ENCODE peak calls at places on chromosomes 4 and X, in five cellular contexts. C, L, K, D and X are unnamed samples.
A peak's percentile ranks its signal among the peaks of the same experiment; 100 is the strongest.

GRCh38 chrX:39899876-39900787 is 197.6 kb downstream of the BCOR start:
- DNase-seq in C (no peak), L (peak; percentile 54), K (no peak), D (no peak), X (no peak)

GRCh38 chr4:153241970-153242847 is 38.0 kb downstream of the TRIM2 start:
- DNase-seq in C (no peak), L (peak; percentile 63), K (no peak), D (peak; percentile 8), X (no peak)

GRCh38 chr4:133148690-133149363 is at the start of gene PCDH10:
- DNase-seq in C (peak; percentile 54), L (peak; percentile 81), K (peak; percentile 91), D (peak; percentile 6), X (peak; percentile 86)

GRCh38 chr4:99462875-99463464 is 27.8 kb upstream of the ADH7 start:
- DNase-seq in C (peak; percentile 56), L (peak; percentile 71), K (peak; percentile 54), D (peak; percentile 28), X (peak; percentile 38)

GRCh38 chrX:10282490-10282889 is 125.7 kb downstream of the CLCN4 start:
- DNase-seq in C (no peak), L (no peak), K (no peak), D (no peak), X (no peak)

GRCh38 chr4:26150948-26151347 is 169.9 kb upstream of the RBPJ start:
- DNase-seq in C (no peak), L (no peak), K (no peak), D (no peak), X (no peak)

GRCh38 chrX:41561045-41561444 is 113.9 kb downstream of the NYX start:
- DNase-seq in C (no peak), L (no peak), K (no peak), D (no peak), X (peak; percentile 71)

GRCh38 chrX:150365051-150365952 is 2.2 kb downstream of the MAMLD1 start:
- DNase-seq in C (no peak), L (peak; percentile 19), K (peak; percentile 57), D (peak; percentile 82), X (no peak)

GRCh38 chr4:176478076-176478475 is 158.3 kb downstream of the SPCS3 start:
- DNase-seq in C (no peak), L (no peak), K (no peak), D (no peak), X (no peak)

GRCh38 chr4:14874990-14875389 is 127.3 kb upstream of the CPEB2 start:
- DNase-seq in C (no peak), L (no peak), K (no peak), D (no peak), X (no peak)

GRCh38 chr4:7043521-7044414 is 596 bp downstream of the TADA2B start:
- DNase-seq in C (no peak), L (peak; percentile 22), K (no peak), D (peak; percentile 54), X (no peak)

GRCh38 chr4:38287090-38287843 is 327.1 kb downstream of the PTTG2 start:
- DNase-seq in C (no peak), L (no peak), K (no peak), D (no peak), X (no peak)

GRCh38 chrX:15948318-15948660 is 93.7 kb upstream of the AP1S2 start:
- DNase-seq in C (no peak), L (no peak), K (no peak), D (no peak), X (no peak)

GRCh38 chr4:10161840-10162239 is 45.2 kb upstream of the WDR1 start:
- DNase-seq in C (no peak), L (no peak), K (no peak), D (no peak), X (no peak)

GRCh38 chrX:30875957-30876356 is 13.1 kb downstream of the TAB3 start:
- DNase-seq in C (peak; percentile 8), L (no peak), K (no peak), D (no peak), X (peak; percentile 41)

GRCh38 chrX:100477949-100478348 is 67.9 kb upstream of the PCDH19 start:
- DNase-seq in C (no peak), L (no peak), K (no peak), D (no peak), X (no peak)

GRCh38 chrX:113551919-113552318 is 711.3 kb upstream of the AMOT start:
- DNase-seq in C (no peak), L (no peak), K (no peak), D (no peak), X (no peak)

GRCh38 chr4:90127223-90127705 is at the start of gene CCSER1:
- DNase-seq in C (no peak), L (no peak), K (peak; percentile 43), D (peak; percentile 86), X (no peak)

GRCh38 chr4:37976513-37976912 is 16.3 kb downstream of the PTTG2 start:
- DNase-seq in C (no peak), L (no peak), K (no peak), D (no peak), X (no peak)

GRCh38 chr4:18608910-18609525 is 587.5 kb upstream of the LCORL start:
- DNase-seq in C (no peak), L (no peak), K (no peak), D (no peak), X (no peak)

GRCh38 chr4:149999485-150000074 is 78.7 kb upstream of the DCLK2 start:
- DNase-seq in C (peak; percentile 65), L (peak; percentile 49), K (peak; percentile 15), D (peak; percentile 13), X (no peak)

GRCh38 chrX:119880552-119881437 is 9.2 kb downstream of the NDUFA1 start:
- DNase-seq in C (no peak), L (peak; percentile 48), K (no peak), D (peak; percentile 15), X (peak; percentile 15)

GRCh38 chr4:71270901-71271300 is 67.9 kb upstream of the SLC4A4 start:
- DNase-seq in C (no peak), L (peak; percentile 3), K (peak; percentile 14), D (peak; percentile 49), X (no peak)

GRCh38 chr4:147535161-147535560 is 54.3 kb downstream of the EDNRA start:
- DNase-seq in C (no peak), L (no peak), K (no peak), D (no peak), X (no peak)

GRCh38 chr4:154086247-154086646 is 297.4 kb upstream of the SFRP2 start:
- DNase-seq in C (no peak), L (no peak), K (no peak), D (no peak), X (no peak)

GRCh38 chr4:39648827-39649558 is 10.3 kb upstream of the SMIM14 start:
- DNase-seq in C (no peak), L (peak; percentile 12), K (no peak), D (no peak), X (no peak)